ENCODE peak calls at places on chromosomes 16 and 17, in four cellular contexts. One of them, this sample, is unnamed.

GRCh38 chr17:36939944-36940312 is 2.7 kb downstream of the LHX1 start:
- DNase-seq in endothelial cell: no peak
- DNase-seq in fibroblast of mammary gland: no peak
- DNase-seq in HEK293T: no peak
- DNase-seq in this sample: no peak

GRCh38 chr17:7972131-7972785 is 30.2 kb upstream of the GUCY2D start:
- DNase-seq in fibroblast of mammary gland: peak; percentile 9
- DNase-seq in endothelial cell: no peak
- DNase-seq in HEK293T: no peak
- DNase-seq in this sample: no peak

GRCh38 chr17:2151634-2152033 is 96.7 kb downstream of the HIC1 start:
- DNase-seq in HEK293T: no peak
- DNase-seq in fibroblast of mammary gland: no peak
- DNase-seq in endothelial cell: no peak
- DNase-seq in this sample: no peak

GRCh38 chr17:27552467-27552779 is 78.6 kb upstream of the LGALS9 start:
- DNase-seq in endothelial cell: no peak
- DNase-seq in fibroblast of mammary gland: peak; percentile 68
- DNase-seq in HEK293T: no peak
- DNase-seq in this sample: no peak

GRCh38 chr17:40511136-40511535 is 9.7 kb upstream of the TNS4 start:
- DNase-seq in endothelial cell: no peak
- DNase-seq in HEK293T: no peak
- DNase-seq in fibroblast of mammary gland: no peak
- DNase-seq in this sample: no peak

GRCh38 chr17:44968225-44969143 is at the start of gene C1QL1:
- DNase-seq in fibroblast of mammary gland: peak; percentile 74
- DNase-seq in HEK293T: peak; percentile 99
- DNase-seq in endothelial cell: peak; percentile 94
- DNase-seq in this sample: peak; percentile 92

GRCh38 chr17:9684955-9685621 is 39.8 kb downstream of the USP43 start:
- DNase-seq in HEK293T: no peak
- DNase-seq in fibroblast of mammary gland: no peak
- DNase-seq in endothelial cell: no peak
- DNase-seq in this sample: no peak

GRCh38 chr17:55549140-55549539 is 37.9 kb upstream of the SMIM36 start:
- DNase-seq in fibroblast of mammary gland: no peak
- DNase-seq in endothelial cell: no peak
- DNase-seq in HEK293T: no peak
- DNase-seq in this sample: peak; percentile 29

GRCh38 chr17:6701719-6702118 is 11.4 kb downstream of the SLC13A5 start:
- DNase-seq in endothelial cell: peak; percentile 82
- DNase-seq in fibroblast of mammary gland: peak; percentile 28
- DNase-seq in HEK293T: peak; percentile 86
- DNase-seq in this sample: peak; percentile 18

GRCh38 chr17:57989011-57989345 is 924 bp upstream of the VEZF1 start:
- DNase-seq in HEK293T: peak; percentile 32
- DNase-seq in endothelial cell: no peak
- DNase-seq in fibroblast of mammary gland: peak; percentile 49
- DNase-seq in this sample: no peak

GRCh38 chr17:20266806-20267458 is 200.4 kb downstream of the LGALS9B start:
- DNase-seq in fibroblast of mammary gland: peak; percentile 68
- DNase-seq in endothelial cell: no peak
- DNase-seq in HEK293T: peak; percentile 18
- DNase-seq in this sample: no peak

GRCh38 chr17:81251091-81251942 is 12.2 kb downstream of the NDUFAF8 start:
- DNase-seq in HEK293T: no peak
- DNase-seq in fibroblast of mammary gland: no peak
- DNase-seq in endothelial cell: no peak
- DNase-seq in this sample: no peak

GRCh38 chr16:49312389-49312990 is 30.9 kb upstream of the CBLN1 start:
- DNase-seq in fibroblast of mammary gland: no peak
- DNase-seq in HEK293T: no peak
- DNase-seq in endothelial cell: no peak
- DNase-seq in this sample: no peak

GRCh38 chr16:1280783-1281182 is 24.9 kb downstream of the TPSD1 start:
- DNase-seq in fibroblast of mammary gland: no peak
- DNase-seq in endothelial cell: no peak
- DNase-seq in HEK293T: no peak
- DNase-seq in this sample: no peak

GRCh38 chr16:86611517-86611840 is 33.1 kb downstream of the FOXL1 start:
- DNase-seq in endothelial cell: no peak
- DNase-seq in HEK293T: no peak
- DNase-seq in fibroblast of mammary gland: peak; percentile 80
- DNase-seq in this sample: no peak

GRCh38 chr17:50645748-50646682 is 11.3 kb downstream of the ABCC3 start:
- DNase-seq in fibroblast of mammary gland: no peak
- DNase-seq in HEK293T: no peak
- DNase-seq in endothelial cell: no peak
- DNase-seq in this sample: no peak

This sample was measured in NCI-H460.